ENCODE peak calls at places on chromosomes 11 and 22, in ten cellular contexts. X, T, N, Z, V, M, Y, P, F and Q are unnamed samples.
A peak's percentile ranks its signal among the peaks of the same experiment; 100 is the strongest.

GRCh38 chr11:94740975-94741707 is 27.0 kb upstream of the AMOTL1 start:
- DNase-seq in T (peak; percentile 53), X (peak; percentile 57), Z (peak; percentile 44), N (no peak), P (peak; percentile 48), M (no peak), F (peak; percentile 66), V (peak; percentile 21), Y (no peak), Q (peak; percentile 47)

GRCh38 chr11:47272706-47273105 is 2.8 kb downstream of the MADD start:
- DNase-seq in X (no peak), F (no peak), T (no peak), Y (no peak), Z (no peak), V (peak; percentile 34), N (peak; percentile 13), M (no peak), P (no peak), Q (no peak)

GRCh38 chr11:46237248-46238077 is 40.0 kb upstream of the CREB3L1 start:
- DNase-seq in F (peak; percentile 70), X (peak; percentile 96), M (no peak), T (peak; percentile 29), Z (peak; percentile 32), N (no peak), P (peak; percentile 86), Y (peak; percentile 51), V (peak; percentile 91), Q (peak; percentile 81)

GRCh38 chr11:64603411-64604110 is 12.5 kb downstream of the SLC22A12 start:
- DNase-seq in T (no peak), Z (no peak), M (no peak), X (no peak), F (no peak), V (no peak), P (no peak), Y (no peak), N (no peak), Q (no peak)

GRCh38 chr11:83051760-83052671 is 19.7 kb downstream of the RAB30 start:
- DNase-seq in V (peak; percentile 64), Y (peak; percentile 94), M (no peak), Z (peak; percentile 75), N (no peak), P (no peak), T (peak; percentile 60), X (peak; percentile 92), F (no peak), Q (no peak)

GRCh38 chr22:25437414-25438160 is 126.9 kb upstream of the GRK3 start:
- DNase-seq in X (no peak), Z (peak; percentile 36), N (no peak), F (no peak), Y (no peak), T (peak; percentile 51), V (no peak), M (no peak), P (no peak), Q (no peak)

GRCh38 chr22:26546282-26546681 is 34.0 kb upstream of the TFIP11 start:
- DNase-seq in T (no peak), V (no peak), Z (no peak), F (no peak), M (no peak), N (no peak), X (no peak), P (no peak), Y (no peak), Q (no peak)

GRCh38 chr11:44235765-44236201 is 74.2 kb downstream of the ALX4 start:
- DNase-seq in Z (no peak), F (no peak), Y (no peak), M (no peak), V (no peak), X (no peak), T (no peak), N (no peak), P (no peak), Q (no peak)

GRCh38 chr11:64048042-64048854 is 12.5 kb downstream of the FLRT1 start:
- DNase-seq in Y (no peak), M (no peak), X (no peak), Z (no peak), P (no peak), T (no peak), V (no peak), F (no peak), N (no peak), Q (no peak)

GRCh38 chr11:74636633-74637184 is 44.3 kb downstream of the POLD3 start:
- DNase-seq in M (no peak), V (no peak), Y (peak; percentile 74), P (peak; percentile 22), N (no peak), F (no peak), Z (no peak), T (no peak), X (peak; percentile 77), Q (no peak)

GRCh38 chr11:61532136-61533038 is 23.8 kb downstream of the LRRC10B start:
- DNase-seq in M (peak; percentile 29), Y (no peak), T (no peak), V (peak; percentile 38), N (peak; percentile 49), Z (peak; percentile 65), X (peak; percentile 67), F (no peak), P (no peak), Q (peak; percentile 87)

GRCh38 chr11:67484847-67485311 is 2.1 kb downstream of the AIP start:
- DNase-seq in N (peak; percentile 85), X (no peak), F (peak; percentile 62), P (no peak), M (no peak), T (no peak), Z (no peak), V (no peak), Y (no peak), Q (no peak)

GRCh38 chr11:93757924-93758865 is 16.7 kb downstream of the C11orf54 start:
- DNase-seq in Z (no peak), P (no peak), Y (no peak), X (no peak), T (no peak), V (no peak), F (no peak), M (no peak), N (no peak), Q (no peak)

DNA sequence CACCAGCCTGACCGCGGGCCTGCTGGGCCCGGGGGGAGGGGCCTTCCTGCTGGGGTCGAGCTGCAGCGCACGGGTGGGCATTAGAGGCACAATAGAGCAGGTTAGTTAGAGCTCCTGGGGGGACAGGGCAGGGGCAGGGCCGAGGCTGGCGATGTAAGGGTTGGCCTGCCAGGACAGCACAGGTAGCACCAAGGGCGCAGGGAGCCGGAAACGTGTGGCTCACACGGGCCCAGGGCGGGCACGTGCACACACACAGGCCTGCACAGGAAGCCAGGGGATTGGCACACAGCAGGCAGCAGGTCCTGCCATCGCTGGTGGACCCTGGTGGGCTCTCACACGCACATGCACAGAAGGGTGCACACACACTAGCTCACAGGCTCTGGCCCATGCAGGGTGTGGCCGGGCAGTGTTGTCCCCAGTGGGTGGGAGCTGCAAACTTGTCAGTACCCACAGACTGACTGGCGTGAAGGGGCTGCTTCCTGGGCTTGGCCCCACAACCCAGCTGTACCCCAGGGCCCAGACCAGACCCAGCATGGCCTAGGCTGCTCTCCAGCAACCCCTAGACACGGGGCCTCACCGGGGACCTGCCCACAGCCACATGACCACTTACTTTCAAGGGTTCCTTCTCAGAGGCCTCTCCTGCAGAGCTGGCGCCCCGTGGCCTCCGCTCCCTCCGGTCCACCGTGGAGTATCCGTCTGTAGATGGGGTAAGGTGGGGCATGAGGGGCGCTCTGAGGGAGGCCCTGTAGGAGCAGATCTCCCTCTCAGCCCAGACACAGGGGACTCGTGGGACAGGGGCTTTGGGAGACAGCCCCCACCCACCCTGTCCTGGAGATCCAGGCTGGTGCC is 29.9 kb upstream of the TXNRD2 start:
- DNase-seq in T (no peak), Y (no peak), V (no peak), Z (no peak), M (no peak), P (no peak), N (no peak), X (no peak), F (no peak), Q (no peak)
- TF ChIP-seq CTCF in T (no peak), Y (no peak), V (no peak), Z (no peak), M (no peak), P (no peak), N (no peak), X (no peak), F (no peak), Q (no peak)

GRCh38 chr22:36340621-36341020 is 47.1 kb downstream of the MYH9 start:
- DNase-seq in Z (no peak), N (no peak), Y (no peak), M (no peak), T (no peak), X (no peak), P (no peak), V (no peak), F (no peak), Q (no peak)
- TF ChIP-seq CTCF in Z (no peak), N (no peak), Y (no peak), M (no peak), T (no peak), X (no peak), P (no peak), V (no peak), F (no peak), Q (no peak)

DNA sequence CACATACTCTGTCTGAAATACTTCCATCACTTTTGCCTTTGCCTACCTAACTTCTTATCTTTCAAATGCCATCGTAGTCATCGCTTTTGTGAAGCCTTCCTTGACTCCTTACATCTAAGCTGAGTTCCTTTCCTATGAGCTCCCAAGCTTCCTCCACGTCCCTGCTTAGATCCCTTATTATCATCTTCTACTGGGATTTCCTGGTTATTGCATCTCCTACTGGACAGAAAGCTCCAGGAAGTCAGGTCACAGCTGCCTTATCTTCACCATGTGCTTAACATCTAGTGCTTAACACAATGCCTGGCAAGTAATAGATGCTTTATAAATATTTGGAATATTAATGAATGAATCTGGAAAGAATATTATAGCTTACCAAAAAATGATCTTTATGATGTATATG is 5.9 kb downstream of the YPEL4 start:
- DNase-seq in M (no peak), X (no peak), P (no peak), N (no peak), V (no peak), F (no peak), T (no peak), Y (no peak), Z (no peak), Q (no peak)
- TF ChIP-seq CTCF in M (no peak), X (no peak), P (peak; percentile 11), N (no peak), V (no peak), F (no peak), T (no peak), Y (peak; percentile 14), Z (no peak), Q (no peak)

GRCh38 chr22:22720201-22720723 is 75.8 kb downstream of the GGTLC2 start:
- DNase-seq in N (peak; percentile 91), P (peak; percentile 67), X (peak; percentile 69), Z (no peak), T (peak; percentile 56), V (no peak), F (peak; percentile 55), M (peak; percentile 30), Y (no peak), Q (peak; percentile 65)
- TF ChIP-seq CTCF in N (peak; percentile 100), P (peak; percentile 97), X (peak; percentile 38), Z (no peak), T (peak; percentile 83), V (no peak), F (no peak), M (peak; percentile 72), Y (peak; percentile 45), Q (peak; percentile 61)